ENCODE peak calls at places on chromosomes 1 and 21, in ten cellular contexts. One of them, this sample, is unnamed.
A peak's percentile ranks its signal among the peaks of the same experiment; 100 is the strongest.

GRCh38 chr1:234676103-234676594 is 66.2 kb upstream of the IRF2BP2 start:
- DNase-seq in cardiac fibroblast: peak; percentile 84
- DNase-seq in GM23338: peak; percentile 91
- DNase-seq in SJSA1: peak; percentile 50
- DNase-seq in heart left ventricle: peak; percentile 89
- DNase-seq in lung: peak; percentile 76
- DNase-seq in heart right ventricle: peak; percentile 80
- DNase-seq in astrocyte: peak; percentile 65
- DNase-seq in esophagus squamous epithelium: no peak
- DNase-seq in foreskin fibroblast: peak; percentile 86
- DNase-seq in this sample: no peak

GRCh38 chr1:176625365-176625764 is 162.4 kb downstream of the PAPPA2 start:
- DNase-seq in cardiac fibroblast: no peak
- DNase-seq in GM23338: no peak
- DNase-seq in SJSA1: no peak
- DNase-seq in heart left ventricle: no peak
- DNase-seq in lung: no peak
- DNase-seq in heart right ventricle: no peak
- DNase-seq in astrocyte: no peak
- DNase-seq in esophagus squamous epithelium: no peak
- DNase-seq in foreskin fibroblast: no peak
- DNase-seq in this sample: no peak

GRCh38 chr1:168421399-168422004 is 122.3 kb downstream of the XCL2 start:
- DNase-seq in cardiac fibroblast: no peak
- DNase-seq in GM23338: no peak
- DNase-seq in SJSA1: no peak
- DNase-seq in heart left ventricle: no peak
- DNase-seq in lung: no peak
- DNase-seq in heart right ventricle: no peak
- DNase-seq in astrocyte: no peak
- DNase-seq in esophagus squamous epithelium: no peak
- DNase-seq in foreskin fibroblast: no peak
- DNase-seq in this sample: peak; percentile 57

GRCh38 chr1:156717411-156717810 is 10.9 kb upstream of the METTL25B start:
- DNase-seq in cardiac fibroblast: no peak
- DNase-seq in GM23338: no peak
- DNase-seq in SJSA1: no peak
- DNase-seq in heart left ventricle: no peak
- DNase-seq in lung: no peak
- DNase-seq in heart right ventricle: no peak
- DNase-seq in astrocyte: no peak
- DNase-seq in esophagus squamous epithelium: no peak
- DNase-seq in foreskin fibroblast: no peak
- DNase-seq in this sample: no peak

GRCh38 chr1:110829955-110830553 is 42.9 kb upstream of the CD53 start:
- DNase-seq in cardiac fibroblast: peak; percentile 15
- DNase-seq in GM23338: peak; percentile 94
- DNase-seq in SJSA1: peak; percentile 3
- DNase-seq in heart left ventricle: no peak
- DNase-seq in lung: no peak
- DNase-seq in heart right ventricle: no peak
- DNase-seq in astrocyte: no peak
- DNase-seq in esophagus squamous epithelium: no peak
- DNase-seq in foreskin fibroblast: peak; percentile 7
- DNase-seq in this sample: peak; percentile 74

GRCh38 chr1:17437260-17438175 is 2.0 kb downstream of the RCC2 start:
- DNase-seq in cardiac fibroblast: peak; percentile 51
- DNase-seq in GM23338: peak; percentile 66
- DNase-seq in SJSA1: peak; percentile 60
- DNase-seq in heart left ventricle: peak; percentile 34
- DNase-seq in lung: no peak
- DNase-seq in heart right ventricle: peak; percentile 47
- DNase-seq in astrocyte: no peak
- DNase-seq in esophagus squamous epithelium: no peak
- DNase-seq in foreskin fibroblast: peak; percentile 70
- DNase-seq in this sample: no peak

GRCh38 chr21:32597205-32597604 is 11.9 kb upstream of the TCP10L start:
- DNase-seq in cardiac fibroblast: peak; percentile 61
- DNase-seq in GM23338: no peak
- DNase-seq in SJSA1: peak; percentile 69
- DNase-seq in heart left ventricle: no peak
- DNase-seq in lung: no peak
- DNase-seq in heart right ventricle: no peak
- DNase-seq in astrocyte: peak; percentile 94
- DNase-seq in esophagus squamous epithelium: no peak
- DNase-seq in foreskin fibroblast: peak; percentile 89
- DNase-seq in this sample: no peak

GRCh38 chr1:248924696-248925532 is 18.9 kb downstream of the PGBD2 start:
- DNase-seq in cardiac fibroblast: peak; percentile 71
- DNase-seq in GM23338: peak; percentile 69
- DNase-seq in SJSA1: peak; percentile 60
- DNase-seq in heart left ventricle: peak; percentile 30
- DNase-seq in lung: no peak
- DNase-seq in heart right ventricle: no peak
- DNase-seq in astrocyte: peak; percentile 55
- DNase-seq in esophagus squamous epithelium: no peak
- DNase-seq in foreskin fibroblast: peak; percentile 71
- DNase-seq in this sample: peak; percentile 74

GRCh38 chr1:66085600-66085999 is 292.9 kb downstream of the PDE4B start:
- DNase-seq in cardiac fibroblast: no peak
- DNase-seq in GM23338: no peak
- DNase-seq in SJSA1: no peak
- DNase-seq in heart left ventricle: no peak
- DNase-seq in lung: no peak
- DNase-seq in heart right ventricle: no peak
- DNase-seq in astrocyte: no peak
- DNase-seq in esophagus squamous epithelium: no peak
- DNase-seq in foreskin fibroblast: no peak
- DNase-seq in this sample: no peak

GRCh38 chr1:199665371-199665770 is 362.1 kb upstream of the NR5A2 start:
- DNase-seq in cardiac fibroblast: no peak
- DNase-seq in GM23338: no peak
- DNase-seq in SJSA1: no peak
- DNase-seq in heart left ventricle: no peak
- DNase-seq in lung: no peak
- DNase-seq in heart right ventricle: no peak
- DNase-seq in astrocyte: no peak
- DNase-seq in esophagus squamous epithelium: no peak
- DNase-seq in foreskin fibroblast: no peak
- DNase-seq in this sample: no peak

GRCh38 chr21:32046191-32046590 is 173.4 kb downstream of the HUNK start:
- DNase-seq in cardiac fibroblast: no peak
- DNase-seq in GM23338: no peak
- DNase-seq in SJSA1: no peak
- DNase-seq in heart left ventricle: no peak
- DNase-seq in lung: no peak
- DNase-seq in heart right ventricle: no peak
- DNase-seq in astrocyte: no peak
- DNase-seq in esophagus squamous epithelium: no peak
- DNase-seq in foreskin fibroblast: no peak
- DNase-seq in this sample: no peak

DNA sequence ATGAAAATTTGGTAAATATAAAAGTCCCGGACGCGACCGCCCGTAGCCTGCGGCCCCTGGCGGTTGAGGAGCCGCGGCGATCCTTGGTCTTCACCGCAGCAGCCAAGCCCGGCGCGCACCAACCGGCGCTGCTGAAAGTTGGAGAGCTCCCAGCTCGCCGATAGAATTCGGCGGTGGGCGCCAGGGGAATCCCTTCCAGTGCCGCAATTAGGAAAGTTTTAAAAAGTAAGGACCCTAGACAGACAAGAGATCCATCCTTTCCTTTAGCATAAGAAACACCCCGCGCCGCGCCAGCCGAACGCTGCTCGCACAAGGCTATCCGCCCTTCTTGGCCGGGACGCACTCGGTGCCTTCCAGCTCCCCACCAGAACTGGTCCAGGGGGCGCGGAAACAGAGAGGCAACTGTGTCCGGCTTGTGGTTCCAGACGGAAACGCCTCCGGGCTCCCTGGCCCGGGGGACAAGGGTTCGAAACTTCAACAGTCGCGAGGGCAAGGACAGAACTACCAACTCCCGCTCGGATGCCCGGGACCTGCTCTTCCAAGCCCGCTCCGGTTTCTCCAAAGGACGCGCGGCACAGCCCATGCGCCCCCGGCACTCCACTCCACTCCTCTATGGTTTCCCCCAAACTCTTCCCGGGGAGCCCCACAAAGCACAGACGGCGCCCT is 1.7 kb downstream of the FAM78B start:
- DNase-seq in cardiac fibroblast: peak; percentile 48
- DNase-seq in GM23338: peak; percentile 84
- DNase-seq in SJSA1: peak; percentile 32
- DNase-seq in heart left ventricle: peak; percentile 49
- DNase-seq in lung: no peak
- DNase-seq in heart right ventricle: peak; percentile 54
- DNase-seq in astrocyte: peak; percentile 68
- DNase-seq in esophagus squamous epithelium: no peak
- DNase-seq in foreskin fibroblast: peak; percentile 85
- DNase-seq in this sample: no peak
- H3K4me3 ChIP-seq in cardiac fibroblast: peak overlapping the region; percentile 60
- H3K4me3 ChIP-seq in GM23338: peak overlapping the region; percentile 83
- H3K4me3 ChIP-seq in SJSA1: no peak overlapping the region
- H3K4me3 ChIP-seq in heart left ventricle: peak overlapping the region; percentile 12
- H3K4me3 ChIP-seq in lung: no peak overlapping the region
- H3K4me3 ChIP-seq in heart right ventricle: peak overlapping the region; percentile 48
- H3K4me3 ChIP-seq in astrocyte: peak overlapping the region; percentile 46
- H3K4me3 ChIP-seq in esophagus squamous epithelium: peak overlapping the region; percentile 52
- H3K4me3 ChIP-seq in foreskin fibroblast: no peak overlapping the region
- H3K4me3 ChIP-seq in this sample: peak overlapping the region; percentile 57

DNA sequence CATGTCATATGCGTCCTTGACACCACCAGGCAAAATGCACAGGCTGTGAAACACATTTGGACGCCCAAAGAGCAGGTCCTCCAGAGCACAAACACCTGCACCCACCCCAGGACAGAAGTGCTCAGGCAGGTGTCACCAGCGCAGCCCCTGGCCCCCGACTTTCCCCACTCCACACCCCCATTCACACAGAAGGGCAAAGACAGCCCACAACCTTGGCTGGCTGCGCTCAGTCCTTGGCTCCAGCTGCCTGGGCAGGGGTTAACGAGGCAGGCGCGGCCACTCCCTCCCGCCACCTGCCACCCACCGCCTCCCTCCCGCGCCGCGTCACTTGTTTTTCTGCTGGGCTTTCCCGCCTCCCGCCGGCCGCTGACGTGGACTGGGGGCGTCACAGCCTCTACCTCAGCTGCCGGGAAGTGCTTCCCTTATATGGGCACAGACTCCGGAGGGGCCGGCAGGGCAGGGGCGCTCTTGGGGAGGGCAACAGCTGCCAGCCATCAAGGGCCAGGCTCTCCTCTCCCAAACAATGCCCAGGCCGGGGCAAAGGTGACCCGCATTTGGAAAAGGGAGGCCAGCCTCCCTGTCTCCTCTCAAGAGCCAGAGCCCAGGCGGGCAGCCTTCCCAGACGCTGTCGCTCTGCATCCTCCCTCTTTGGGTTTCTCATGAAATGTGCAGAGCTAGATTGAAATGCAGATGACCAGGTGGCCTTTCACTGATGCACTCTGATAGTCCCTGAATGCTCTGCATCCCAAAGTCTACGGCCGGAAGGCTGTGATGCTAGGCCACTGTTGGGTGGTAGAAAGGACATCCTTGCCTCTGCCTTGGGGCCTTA is 14.8 kb upstream of the BTG2 start:
- DNase-seq in cardiac fibroblast: peak; percentile 90
- DNase-seq in GM23338: peak; percentile 97
- DNase-seq in SJSA1: no peak
- DNase-seq in heart left ventricle: peak; percentile 96
- DNase-seq in lung: peak; percentile 92
- DNase-seq in heart right ventricle: peak; percentile 93
- DNase-seq in astrocyte: peak; percentile 74
- DNase-seq in esophagus squamous epithelium: peak; percentile 86
- DNase-seq in foreskin fibroblast: peak; percentile 60
- DNase-seq in this sample: no peak
- H3K4me3 ChIP-seq in cardiac fibroblast: no peak overlapping the region
- H3K4me3 ChIP-seq in GM23338: peak overlapping the region; percentile 49
- H3K4me3 ChIP-seq in SJSA1: no peak overlapping the region
- H3K4me3 ChIP-seq in heart left ventricle: no peak overlapping the region
- H3K4me3 ChIP-seq in lung: no peak overlapping the region
- H3K4me3 ChIP-seq in heart right ventricle: no peak overlapping the region
- H3K4me3 ChIP-seq in astrocyte: peak overlapping the region; percentile 20
- H3K4me3 ChIP-seq in esophagus squamous epithelium: peak overlapping the region; percentile 22
- H3K4me3 ChIP-seq in foreskin fibroblast: no peak overlapping the region
- H3K4me3 ChIP-seq in this sample: no peak overlapping the region

GRCh38 chr1:1358433-1359201 is at the start of gene MXRA8:
- DNase-seq in cardiac fibroblast: peak; percentile 90
- DNase-seq in GM23338: peak; percentile 58
- DNase-seq in SJSA1: peak; percentile 94
- DNase-seq in heart left ventricle: peak; percentile 79
- DNase-seq in lung: peak; percentile 60
- DNase-seq in heart right ventricle: peak; percentile 80
- DNase-seq in astrocyte: peak; percentile 77
- DNase-seq in esophagus squamous epithelium: no peak
- DNase-seq in foreskin fibroblast: peak; percentile 99
- DNase-seq in this sample: no peak

GRCh38 chr1:1355376-1355775 is 3.0 kb downstream of the MXRA8 start:
- DNase-seq in cardiac fibroblast: no peak
- DNase-seq in GM23338: no peak
- DNase-seq in SJSA1: no peak
- DNase-seq in heart left ventricle: no peak
- DNase-seq in lung: no peak
- DNase-seq in heart right ventricle: peak; percentile 62
- DNase-seq in astrocyte: no peak
- DNase-seq in esophagus squamous epithelium: no peak
- DNase-seq in foreskin fibroblast: peak; percentile 77
- DNase-seq in this sample: no peak

GRCh38 chr1:1356166-1356795 is 2.1 kb downstream of the MXRA8 start:
- DNase-seq in cardiac fibroblast: no peak
- DNase-seq in GM23338: no peak
- DNase-seq in SJSA1: no peak
- DNase-seq in heart left ventricle: no peak
- DNase-seq in lung: no peak
- DNase-seq in heart right ventricle: no peak
- DNase-seq in astrocyte: no peak
- DNase-seq in esophagus squamous epithelium: no peak
- DNase-seq in foreskin fibroblast: no peak
- DNase-seq in this sample: no peak

GRCh38 chr1:1357871-1358432 is 403 bp downstream of the MXRA8 start:
- DNase-seq in cardiac fibroblast: peak; percentile 36
- DNase-seq in GM23338: no peak
- DNase-seq in SJSA1: peak; percentile 68
- DNase-seq in heart left ventricle: no peak
- DNase-seq in lung: no peak
- DNase-seq in heart right ventricle: no peak
- DNase-seq in astrocyte: peak; percentile 5
- DNase-seq in esophagus squamous epithelium: no peak
- DNase-seq in foreskin fibroblast: peak; percentile 62
- DNase-seq in this sample: no peak

GRCh38 chr1:1356796-1357401 is 1.5 kb downstream of the MXRA8 start:
- DNase-seq in cardiac fibroblast: no peak
- DNase-seq in GM23338: no peak
- DNase-seq in SJSA1: no peak
- DNase-seq in heart left ventricle: no peak
- DNase-seq in lung: no peak
- DNase-seq in heart right ventricle: peak; percentile 23
- DNase-seq in astrocyte: no peak
- DNase-seq in esophagus squamous epithelium: no peak
- DNase-seq in foreskin fibroblast: peak; percentile 64
- DNase-seq in this sample: no peak
- H3K4me3 ChIP-seq in cardiac fibroblast: peak overlapping the region; percentile 61
- H3K4me3 ChIP-seq in GM23338: no peak overlapping the region
- H3K4me3 ChIP-seq in SJSA1: peak overlapping the region; percentile 48
- H3K4me3 ChIP-seq in heart left ventricle: peak overlapping the region; percentile 14
- H3K4me3 ChIP-seq in lung: peak overlapping the region; percentile 23
- H3K4me3 ChIP-seq in heart right ventricle: peak overlapping the region; percentile 19
- H3K4me3 ChIP-seq in astrocyte: peak overlapping the region; percentile 83
- H3K4me3 ChIP-seq in esophagus squamous epithelium: peak overlapping the region; percentile 43
- H3K4me3 ChIP-seq in foreskin fibroblast: peak overlapping the region; percentile 96
- H3K4me3 ChIP-seq in this sample: no peak overlapping the region

GRCh38 chr21:38766987-38767722 is 38.6 kb upstream of the ETS2 start:
- DNase-seq in cardiac fibroblast: no peak
- DNase-seq in GM23338: no peak
- DNase-seq in SJSA1: no peak
- DNase-seq in heart left ventricle: no peak
- DNase-seq in lung: no peak
- DNase-seq in heart right ventricle: no peak
- DNase-seq in astrocyte: no peak
- DNase-seq in esophagus squamous epithelium: no peak
- DNase-seq in foreskin fibroblast: no peak
- DNase-seq in this sample: peak; percentile 78
- H3K4me3 ChIP-seq in cardiac fibroblast: no peak overlapping the region
- H3K4me3 ChIP-seq in GM23338: no peak overlapping the region
- H3K4me3 ChIP-seq in SJSA1: no peak overlapping the region
- H3K4me3 ChIP-seq in heart left ventricle: no peak overlapping the region
- H3K4me3 ChIP-seq in lung: no peak overlapping the region
- H3K4me3 ChIP-seq in heart right ventricle: no peak overlapping the region
- H3K4me3 ChIP-seq in astrocyte: no peak overlapping the region
- H3K4me3 ChIP-seq in esophagus squamous epithelium: peak overlapping the region; percentile 31
- H3K4me3 ChIP-seq in foreskin fibroblast: no peak overlapping the region
- H3K4me3 ChIP-seq in this sample: peak overlapping the region; percentile 53